ENCODE peak calls at places on chromosomes 11 and 22, in eight cellular contexts. G is ovary; L is aorta; Q is heart left ventricle; B is psoas muscle; M is fibroblast of lung; W is PC-3; A is effector memory CD4-positive, alpha-beta T cell. S is an unnamed sample. For H3K36me3, the result is how much of the 10 kb centered on the place peaks cover.

GRCh38 chr11:3052109-3052479 is 5.1 kb downstream of the CARS1 start:
- DNase-seq in G (no peak), L (no peak), Q (no peak), B (no peak), M (no peak), W (no peak), A (no peak), S (no peak)

GRCh38 chr22:36413022-36413770 is 25.4 kb upstream of the MYH9 start:
- DNase-seq in G (no peak), L (no peak), Q (no peak), B (no peak), M (peak), W (no peak), A (no peak), S (no peak)

GRCh38 chr11:6646631-6647281 is 8.9 kb downstream of the DCHS1 start:
- DNase-seq in G (peak), L (no peak), Q (peak), B (no peak), M (peak), W (no peak), A (no peak), S (no peak)

GRCh38 chr11:128342511-128343133 is 244.7 kb downstream of the ETS1 start:
- DNase-seq in G (no peak), L (no peak), Q (peak), B (peak), M (peak), W (peak), A (peak), S (peak)

GRCh38 chr11:72764503-72764902 is 12.3 kb upstream of the ARAP1 start:
- DNase-seq in G (no peak), L (no peak), Q (no peak), B (no peak), M (no peak), W (no peak), A (no peak), S (no peak)

GRCh38 chr11:93952082-93952780 is 68.9 kb upstream of the HEPHL1 start:
- DNase-seq in G (no peak), L (no peak), Q (no peak), B (no peak), M (no peak), W (no peak), A (no peak), S (no peak)

GRCh38 chr11:57249384-57250319 is 12.6 kb upstream of the APLNR start:
- DNase-seq in G (peak), L (peak), Q (peak), B (peak), M (peak), W (peak), A (peak), S (peak)

GRCh38 chr11:68750197-68750987 is 928 bp downstream of the TESMIN start:
- DNase-seq in G (peak), L (peak), Q (no peak), B (peak), M (no peak), W (no peak), A (no peak), S (no peak)

GRCh38 chr11:39374963-39375698 is 2084.3 kb downstream of the LRRC4C start:
- DNase-seq in G (no peak), L (no peak), Q (no peak), B (no peak), M (peak), W (peak), A (no peak), S (no peak)

DNA sequence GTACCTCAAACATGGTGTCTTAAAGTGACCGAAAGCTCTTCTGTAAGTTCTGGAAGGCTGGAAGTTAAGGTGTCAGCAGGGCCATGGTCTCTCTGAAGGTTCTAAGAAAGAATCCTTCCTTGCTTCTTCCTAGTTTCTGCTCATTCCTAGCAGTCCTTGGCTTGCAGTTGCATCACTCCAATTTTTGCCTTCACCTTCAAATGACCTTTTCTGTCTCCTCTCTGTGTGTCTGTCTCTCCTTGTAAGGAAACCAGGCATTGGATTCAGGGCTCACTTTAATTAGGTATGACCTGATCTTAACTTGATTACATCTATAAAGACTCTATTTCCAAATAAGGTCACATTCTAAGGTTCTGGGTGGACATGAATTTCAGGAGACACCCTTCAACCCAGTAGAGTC is 8.7 kb downstream of the AASDHPPT start:
- DNase-seq in G (no peak), L (no peak), Q (no peak), B (no peak), M (peak), W (no peak), A (no peak), S (no peak)
- H3K36me3 ChIP-seq in G (under half), L (under half), Q (half or more), B (under half), M (under half), W (under half), A (under half), S (under half)

GRCh38 chr22:46107089-46107664 is 43.1 kb upstream of the PPARA start:
- DNase-seq in G (peak), L (no peak), Q (peak), B (peak), M (no peak), W (no peak), A (no peak), S (no peak)
- H3K36me3 ChIP-seq in G (under half), L (under half), Q (half or more), B (under half), M (half or more), W (under half), A (under half), S (half or more)

GRCh38 chr22:28711820-28712777 is 29.5 kb downstream of the CHEK2 start:
- DNase-seq in G (peak), L (no peak), Q (no peak), B (no peak), M (peak), W (peak), A (no peak), S (no peak)

GRCh38 chr22:28718044-28718443 is 23.6 kb downstream of the CHEK2 start:
- DNase-seq in G (no peak), L (no peak), Q (no peak), B (no peak), M (no peak), W (no peak), A (no peak), S (no peak)

GRCh38 chr22:28711341-28711740 is 30.3 kb downstream of the CHEK2 start:
- DNase-seq in G (no peak), L (no peak), Q (no peak), B (no peak), M (no peak), W (no peak), A (no peak), S (no peak)

GRCh38 chr22:28714043-28714442 is 27.6 kb downstream of the CHEK2 start:
- DNase-seq in G (no peak), L (no peak), Q (no peak), B (no peak), M (no peak), W (no peak), A (no peak), S (no peak)

DNA sequence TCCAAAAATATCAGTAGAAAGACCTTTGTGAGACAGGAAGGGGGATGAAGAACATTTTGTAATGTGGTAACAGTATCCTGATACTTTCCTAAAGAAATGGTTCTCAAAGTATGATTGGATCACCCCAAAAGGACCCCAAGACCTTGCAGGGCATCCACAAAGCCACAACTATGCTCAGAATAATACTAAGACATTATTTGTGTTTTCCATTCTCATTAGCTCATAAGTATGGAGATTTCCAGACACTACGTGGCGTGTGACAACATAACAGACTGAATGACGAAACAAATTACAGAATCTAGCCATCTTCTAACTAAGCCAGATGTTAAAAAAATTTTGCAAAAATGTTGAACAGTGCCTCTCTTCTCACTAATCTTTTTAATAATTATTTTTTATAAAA is 24.9 kb downstream of the CHEK2 start:
- DNase-seq in G (no peak), L (no peak), Q (no peak), B (no peak), M (peak), W (no peak), A (no peak), S (no peak)
- H3K36me3 ChIP-seq in G (under half), L (under half), Q (under half), B (under half), M (under half), W (under half), A (under half), S (under half)

GRCh38 chr11:108210441-108210840 is 12.0 kb downstream of the NPAT start:
- DNase-seq in G (no peak), L (no peak), Q (no peak), B (no peak), M (no peak), W (no peak), A (no peak), S (no peak)
- H3K36me3 ChIP-seq in G (under half), L (under half), Q (under half), B (under half), M (under half), W (under half), A (half or more), S (under half)

GRCh38 chr22:30933457-30933856 is 35.1 kb downstream of the MORC2 start:
- DNase-seq in G (no peak), L (no peak), Q (no peak), B (no peak), M (no peak), W (no peak), A (no peak), S (no peak)
- H3K36me3 ChIP-seq in G (under half), L (under half), Q (half or more), B (half or more), M (under half), W (under half), A (half or more), S (half or more)

DNA sequence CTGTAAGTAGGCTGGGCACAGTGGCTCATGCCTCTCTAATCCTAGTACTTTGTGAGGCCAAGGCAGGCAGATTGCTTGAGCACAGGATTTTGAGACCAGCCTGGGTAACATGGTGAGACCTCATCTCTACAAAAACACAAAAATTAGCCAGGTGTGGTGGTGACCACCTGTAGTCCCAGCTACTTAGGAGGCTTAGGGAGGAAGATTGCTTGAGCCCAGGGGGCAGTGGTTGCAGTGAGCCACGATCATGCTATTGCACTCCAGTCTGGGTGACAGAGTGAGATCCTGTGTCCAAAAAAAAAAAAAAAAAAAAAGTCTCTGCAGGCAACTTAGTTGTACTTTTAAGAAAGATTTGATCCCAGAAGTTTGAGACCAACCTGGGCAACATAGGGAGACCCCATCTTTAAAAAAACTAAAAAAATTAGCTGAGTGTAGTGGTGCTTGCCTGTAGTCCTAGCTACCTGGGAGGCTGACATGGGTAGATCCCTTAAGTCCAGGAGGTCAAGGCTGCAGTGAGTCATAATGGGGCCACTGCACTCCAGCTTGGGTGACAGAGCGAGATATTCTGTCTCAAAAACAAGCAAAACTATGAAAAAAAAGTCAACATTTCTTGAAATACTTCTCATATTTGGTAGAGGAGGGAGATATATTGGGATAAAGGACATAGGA is 10.5 kb downstream of the ATM start:
- DNase-seq in G (no peak), L (no peak), Q (no peak), B (no peak), M (no peak), W (no peak), A (no peak), S (no peak)
- H3K36me3 ChIP-seq in G (under half), L (under half), Q (half or more), B (half or more), M (under half), W (under half), A (under half), S (under half)

S was measured in SJSA1.